ENCODE peak calls at places on chromosomes 3 and 15, in ten cellular contexts. One of them, this sample, is unnamed.

GRCh38 chr3:179056326-179056725 is 15.3 kb downstream of the ZMAT3 start:
- DNase-seq in neural progenitor cell: no peak
- DNase-seq in GM12865: no peak
- DNase-seq in AG10803: no peak
- DNase-seq in Peyer's patch: no peak
- DNase-seq in tibial nerve: no peak
- DNase-seq in breast epithelium: no peak
- DNase-seq in tibial artery: no peak
- DNase-seq in PC-3: no peak
- DNase-seq in lower lobe of right lung: no peak
- DNase-seq in this sample: peak; percentile 30

GRCh38 chr3:196377321-196377720 is 39.1 kb upstream of the TM4SF19 start:
- DNase-seq in breast epithelium: no peak
- DNase-seq in tibial artery: no peak
- DNase-seq in neural progenitor cell: no peak
- DNase-seq in AG10803: peak; percentile 45
- DNase-seq in GM12865: no peak
- DNase-seq in PC-3: no peak
- DNase-seq in tibial nerve: no peak
- DNase-seq in Peyer's patch: no peak
- DNase-seq in lower lobe of right lung: no peak
- DNase-seq in this sample: no peak

GRCh38 chr15:29196306-29196705 is 73.3 kb downstream of the NSMCE3 start:
- DNase-seq in tibial artery: no peak
- DNase-seq in tibial nerve: no peak
- DNase-seq in AG10803: no peak
- DNase-seq in lower lobe of right lung: no peak
- DNase-seq in Peyer's patch: no peak
- DNase-seq in breast epithelium: no peak
- DNase-seq in GM12865: no peak
- DNase-seq in PC-3: no peak
- DNase-seq in neural progenitor cell: no peak
- DNase-seq in this sample: no peak

GRCh38 chr3:123409443-123410148 is 39.3 kb downstream of the ADCY5 start:
- DNase-seq in tibial artery: no peak
- DNase-seq in PC-3: peak; percentile 8
- DNase-seq in GM12865: no peak
- DNase-seq in neural progenitor cell: no peak
- DNase-seq in AG10803: no peak
- DNase-seq in Peyer's patch: peak; percentile 60
- DNase-seq in lower lobe of right lung: no peak
- DNase-seq in tibial nerve: no peak
- DNase-seq in breast epithelium: no peak
- DNase-seq in this sample: no peak

GRCh38 chr15:39886418-39886817 is 33.6 kb downstream of the GPR176 start:
- DNase-seq in neural progenitor cell: no peak
- DNase-seq in PC-3: no peak
- DNase-seq in breast epithelium: no peak
- DNase-seq in lower lobe of right lung: no peak
- DNase-seq in GM12865: no peak
- DNase-seq in tibial nerve: no peak
- DNase-seq in Peyer's patch: no peak
- DNase-seq in tibial artery: no peak
- DNase-seq in AG10803: no peak
- DNase-seq in this sample: no peak

GRCh38 chr3:119230745-119231144 is 9.9 kb downstream of the B4GALT4 start:
- DNase-seq in AG10803: no peak
- DNase-seq in Peyer's patch: no peak
- DNase-seq in breast epithelium: no peak
- DNase-seq in tibial artery: no peak
- DNase-seq in lower lobe of right lung: no peak
- DNase-seq in PC-3: no peak
- DNase-seq in neural progenitor cell: no peak
- DNase-seq in GM12865: no peak
- DNase-seq in tibial nerve: no peak
- DNase-seq in this sample: no peak

GRCh38 chr3:173932624-173933023 is 535.1 kb downstream of the NLGN1 start:
- DNase-seq in breast epithelium: no peak
- DNase-seq in neural progenitor cell: no peak
- DNase-seq in AG10803: peak; percentile 70
- DNase-seq in GM12865: no peak
- DNase-seq in tibial artery: no peak
- DNase-seq in tibial nerve: no peak
- DNase-seq in Peyer's patch: no peak
- DNase-seq in lower lobe of right lung: no peak
- DNase-seq in PC-3: peak; percentile 34
- DNase-seq in this sample: peak; percentile 74

GRCh38 chr15:38531509-38531908 is 33.1 kb downstream of the RASGRP1 start:
- DNase-seq in lower lobe of right lung: no peak
- DNase-seq in tibial artery: no peak
- DNase-seq in tibial nerve: no peak
- DNase-seq in PC-3: peak; percentile 60
- DNase-seq in Peyer's patch: no peak
- DNase-seq in breast epithelium: no peak
- DNase-seq in GM12865: no peak
- DNase-seq in AG10803: peak; percentile 56
- DNase-seq in neural progenitor cell: no peak
- DNase-seq in this sample: peak; percentile 60

GRCh38 chr15:96264801-96265515 is 65.5 kb upstream of the NR2F2 start:
- DNase-seq in tibial nerve: no peak
- DNase-seq in tibial artery: no peak
- DNase-seq in Peyer's patch: no peak
- DNase-seq in PC-3: peak; percentile 78
- DNase-seq in AG10803: peak; percentile 37
- DNase-seq in breast epithelium: no peak
- DNase-seq in lower lobe of right lung: no peak
- DNase-seq in GM12865: no peak
- DNase-seq in neural progenitor cell: no peak
- DNase-seq in this sample: no peak

GRCh38 chr15:99590913-99591646 is 25.3 kb downstream of the MEF2A start:
- DNase-seq in tibial artery: no peak
- DNase-seq in lower lobe of right lung: no peak
- DNase-seq in PC-3: no peak
- DNase-seq in AG10803: no peak
- DNase-seq in breast epithelium: no peak
- DNase-seq in neural progenitor cell: no peak
- DNase-seq in Peyer's patch: no peak
- DNase-seq in tibial nerve: no peak
- DNase-seq in GM12865: no peak
- DNase-seq in this sample: no peak

GRCh38 chr3:50274371-50275104 is 4.3 kb upstream of the LSMEM2 start:
- DNase-seq in tibial nerve: no peak
- DNase-seq in tibial artery: no peak
- DNase-seq in neural progenitor cell: peak; percentile 86
- DNase-seq in AG10803: peak; percentile 47
- DNase-seq in Peyer's patch: peak; percentile 88
- DNase-seq in breast epithelium: peak; percentile 76
- DNase-seq in lower lobe of right lung: peak; percentile 83
- DNase-seq in PC-3: peak; percentile 68
- DNase-seq in GM12865: peak; percentile 85
- DNase-seq in this sample: no peak

GRCh38 chr3:59189561-59190338 is 139.9 kb upstream of the CFAP20DC start:
- DNase-seq in PC-3: peak; percentile 23
- DNase-seq in tibial nerve: no peak
- DNase-seq in breast epithelium: no peak
- DNase-seq in AG10803: peak; percentile 6
- DNase-seq in lower lobe of right lung: no peak
- DNase-seq in GM12865: no peak
- DNase-seq in neural progenitor cell: no peak
- DNase-seq in tibial artery: no peak
- DNase-seq in Peyer's patch: no peak
- DNase-seq in this sample: peak; percentile 74

GRCh38 chr15:76345269-76345879 is 8.8 kb downstream of the ISL2 start:
- DNase-seq in breast epithelium: no peak
- DNase-seq in GM12865: no peak
- DNase-seq in Peyer's patch: no peak
- DNase-seq in tibial nerve: no peak
- DNase-seq in PC-3: no peak
- DNase-seq in neural progenitor cell: no peak
- DNase-seq in AG10803: no peak
- DNase-seq in lower lobe of right lung: no peak
- DNase-seq in tibial artery: no peak
- DNase-seq in this sample: no peak
- H3K4me3 ChIP-seq in breast epithelium: no peak overlapping the region
- H3K4me3 ChIP-seq in GM12865: peak overlapping the region; percentile 57
- H3K4me3 ChIP-seq in Peyer's patch: no peak overlapping the region
- H3K4me3 ChIP-seq in tibial nerve: no peak overlapping the region
- H3K4me3 ChIP-seq in PC-3: peak overlapping the region; percentile 87
- H3K4me3 ChIP-seq in neural progenitor cell: peak overlapping the region; percentile 51
- H3K4me3 ChIP-seq in AG10803: peak overlapping the region; percentile 52
- H3K4me3 ChIP-seq in lower lobe of right lung: peak overlapping the region; percentile 49
- H3K4me3 ChIP-seq in tibial artery: no peak overlapping the region
- H3K4me3 ChIP-seq in this sample: no peak overlapping the region

DNA sequence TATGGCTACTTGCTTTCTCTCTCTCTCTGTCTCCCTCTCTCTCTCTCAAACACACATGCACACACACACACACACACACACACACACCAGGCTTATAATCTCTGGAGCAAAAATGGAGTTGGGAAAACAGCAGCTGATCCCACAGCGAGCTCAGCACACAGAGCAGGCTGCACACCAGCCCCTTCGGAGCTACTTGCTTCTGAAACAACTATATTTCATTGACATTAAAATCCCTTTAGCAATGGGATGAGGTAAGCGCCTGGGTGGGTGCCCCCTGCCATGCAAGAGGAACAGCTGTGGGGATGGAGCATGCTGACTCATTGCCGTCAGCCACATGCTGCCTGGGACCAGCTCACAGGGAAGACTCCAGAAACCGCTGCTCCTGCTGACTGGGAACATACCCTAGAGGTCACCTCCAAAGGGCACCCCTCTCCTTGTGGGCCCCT is 45.7 kb downstream of the B3GNT5 start:
- DNase-seq in GM12865: no peak
- DNase-seq in lower lobe of right lung: peak; percentile 79
- DNase-seq in tibial artery: peak; percentile 72
- DNase-seq in neural progenitor cell: peak; percentile 15
- DNase-seq in Peyer's patch: peak; percentile 53
- DNase-seq in breast epithelium: no peak
- DNase-seq in tibial nerve: peak; percentile 24
- DNase-seq in PC-3: peak; percentile 50
- DNase-seq in AG10803: peak; percentile 87
- DNase-seq in this sample: peak; percentile 97
- H3K4me3 ChIP-seq in GM12865: no peak overlapping the region
- H3K4me3 ChIP-seq in lower lobe of right lung: no peak overlapping the region
- H3K4me3 ChIP-seq in tibial artery: no peak overlapping the region
- H3K4me3 ChIP-seq in neural progenitor cell: no peak overlapping the region
- H3K4me3 ChIP-seq in Peyer's patch: no peak overlapping the region
- H3K4me3 ChIP-seq in breast epithelium: no peak overlapping the region
- H3K4me3 ChIP-seq in tibial nerve: no peak overlapping the region
- H3K4me3 ChIP-seq in PC-3: no peak overlapping the region
- H3K4me3 ChIP-seq in AG10803: no peak overlapping the region
- H3K4me3 ChIP-seq in this sample: no peak overlapping the region

DNA sequence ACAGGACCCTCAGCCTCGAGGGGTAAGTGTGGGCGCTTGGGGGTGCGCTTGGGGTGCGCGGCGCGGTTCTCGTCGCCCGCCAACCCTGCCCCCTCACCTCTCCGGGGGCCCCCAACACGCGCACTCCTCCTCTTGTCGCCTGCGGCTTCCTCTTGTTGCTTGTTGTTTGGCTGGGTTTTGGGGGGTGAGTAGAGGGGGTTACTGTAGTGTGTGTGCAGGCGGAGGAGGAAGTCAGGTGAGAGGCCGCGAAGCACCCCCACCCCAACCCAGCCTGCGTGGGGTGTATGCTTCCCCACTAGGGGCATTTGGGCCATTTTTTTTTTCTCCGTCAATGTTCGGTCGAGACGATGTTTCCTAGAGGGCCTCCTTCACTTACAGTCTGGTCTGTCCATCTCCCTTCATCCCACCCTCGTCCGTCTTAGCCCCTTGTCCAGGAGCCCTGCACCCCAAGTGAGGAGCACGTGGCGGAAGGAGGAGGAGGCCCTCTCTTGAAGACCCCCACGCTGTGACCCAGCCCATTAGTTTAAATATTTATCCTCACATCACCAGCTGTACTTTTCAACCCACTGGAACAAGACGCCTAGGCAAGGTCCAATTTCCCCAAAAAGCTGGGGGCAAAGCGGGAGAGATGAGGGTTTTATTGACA is 20.4 kb upstream of the SATB1 start:
- DNase-seq in breast epithelium: no peak
- DNase-seq in AG10803: no peak
- DNase-seq in neural progenitor cell: peak; percentile 27
- DNase-seq in PC-3: no peak
- DNase-seq in Peyer's patch: peak; percentile 83
- DNase-seq in tibial artery: no peak
- DNase-seq in tibial nerve: no peak
- DNase-seq in lower lobe of right lung: no peak
- DNase-seq in GM12865: no peak
- DNase-seq in this sample: no peak
- H3K4me3 ChIP-seq in breast epithelium: peak overlapping the region; percentile 60
- H3K4me3 ChIP-seq in AG10803: peak overlapping the region; percentile 26
- H3K4me3 ChIP-seq in neural progenitor cell: peak overlapping the region; percentile 79
- H3K4me3 ChIP-seq in PC-3: peak overlapping the region; percentile 74
- H3K4me3 ChIP-seq in Peyer's patch: peak overlapping the region; percentile 61
- H3K4me3 ChIP-seq in tibial artery: peak overlapping the region; percentile 76
- H3K4me3 ChIP-seq in tibial nerve: peak overlapping the region; percentile 60
- H3K4me3 ChIP-seq in lower lobe of right lung: peak overlapping the region; percentile 59
- H3K4me3 ChIP-seq in GM12865: no peak overlapping the region
- H3K4me3 ChIP-seq in this sample: no peak overlapping the region

GRCh38 chr15:71708741-71709140 is 101.6 kb upstream of the NR2E3 start:
- DNase-seq in AG10803: no peak
- DNase-seq in PC-3: no peak
- DNase-seq in neural progenitor cell: no peak
- DNase-seq in GM12865: no peak
- DNase-seq in lower lobe of right lung: no peak
- DNase-seq in tibial nerve: no peak
- DNase-seq in breast epithelium: no peak
- DNase-seq in Peyer's patch: no peak
- DNase-seq in tibial artery: no peak
- DNase-seq in this sample: no peak
- H3K4me3 ChIP-seq in AG10803: no peak overlapping the region
- H3K4me3 ChIP-seq in PC-3: no peak overlapping the region
- H3K4me3 ChIP-seq in neural progenitor cell: no peak overlapping the region
- H3K4me3 ChIP-seq in GM12865: no peak overlapping the region
- H3K4me3 ChIP-seq in lower lobe of right lung: no peak overlapping the region
- H3K4me3 ChIP-seq in tibial nerve: no peak overlapping the region
- H3K4me3 ChIP-seq in breast epithelium: no peak overlapping the region
- H3K4me3 ChIP-seq in Peyer's patch: no peak overlapping the region
- H3K4me3 ChIP-seq in tibial artery: no peak overlapping the region
- H3K4me3 ChIP-seq in this sample: no peak overlapping the region

DNA sequence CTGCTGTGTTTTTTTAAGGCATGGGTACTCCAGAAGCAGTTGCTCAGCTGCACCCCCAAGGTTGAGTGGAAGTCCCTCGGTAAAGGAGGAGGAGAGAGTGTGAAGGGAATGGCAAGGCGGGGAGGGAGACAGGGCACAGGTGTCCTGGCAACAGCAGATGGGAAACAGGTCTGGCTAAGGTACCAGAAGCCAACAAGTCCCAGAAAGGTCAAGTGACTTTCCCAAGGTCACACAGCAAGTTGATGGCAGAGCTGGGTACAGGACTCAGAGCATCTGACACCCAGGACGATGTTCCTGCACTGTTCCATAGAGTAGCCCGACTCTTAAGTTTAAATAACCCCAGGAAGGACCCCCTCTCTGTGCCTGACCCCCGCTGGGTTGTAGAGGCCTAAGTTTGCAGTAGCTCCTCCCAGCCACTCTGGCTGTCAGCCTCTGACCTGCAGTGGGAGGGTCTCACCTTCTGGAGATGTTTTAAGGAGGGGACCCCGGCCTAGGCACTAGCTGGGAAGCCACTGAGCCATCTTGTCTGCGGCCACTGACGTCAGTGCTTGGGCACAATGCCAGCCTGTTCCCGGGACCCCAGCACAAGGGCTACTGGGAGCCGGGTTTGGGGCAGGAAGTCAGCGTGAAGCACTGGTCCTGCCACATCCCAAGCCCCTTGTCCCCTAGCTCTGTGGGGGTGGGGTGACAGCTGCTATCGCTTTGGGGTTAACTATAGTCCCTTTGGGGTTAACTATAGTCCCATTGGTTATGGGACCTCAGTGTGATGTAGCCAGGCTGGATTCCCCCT is 10.5 kb downstream of the CSK start:
- DNase-seq in tibial artery: no peak
- DNase-seq in AG10803: no peak
- DNase-seq in breast epithelium: no peak
- DNase-seq in GM12865: no peak
- DNase-seq in lower lobe of right lung: no peak
- DNase-seq in PC-3: no peak
- DNase-seq in tibial nerve: no peak
- DNase-seq in neural progenitor cell: no peak
- DNase-seq in Peyer's patch: no peak
- DNase-seq in this sample: no peak
- H3K4me3 ChIP-seq in tibial artery: no peak overlapping the region
- H3K4me3 ChIP-seq in AG10803: no peak overlapping the region
- H3K4me3 ChIP-seq in breast epithelium: no peak overlapping the region
- H3K4me3 ChIP-seq in GM12865: peak overlapping the region; percentile 98
- H3K4me3 ChIP-seq in lower lobe of right lung: no peak overlapping the region
- H3K4me3 ChIP-seq in PC-3: no peak overlapping the region
- H3K4me3 ChIP-seq in tibial nerve: no peak overlapping the region
- H3K4me3 ChIP-seq in neural progenitor cell: no peak overlapping the region
- H3K4me3 ChIP-seq in Peyer's patch: peak overlapping the region; percentile 30
- H3K4me3 ChIP-seq in this sample: no peak overlapping the region